ENCODE peak calls at places on chromosomes 4 and X, in eight cellular contexts. G is spleen, Y is NB4, Q is body of pancreas, A is tibial nerve, F is GM12892, J is lower leg skin, S is Peyer's patch. B is an unnamed sample.

GRCh38 chr4:84673475-84674230 is 90.7 kb downstream of the CDS1 start:
- DNase-seq in G (no peak), Y (no peak), Q (no peak), A (no peak), F (no peak), J (no peak), S (no peak), B (no peak)

GRCh38 chrX:103329991-103330390 is at the start of gene TCEAL7:
- DNase-seq in G (no peak), Y (no peak), Q (no peak), A (no peak), F (no peak), J (no peak), S (no peak), B (no peak)

GRCh38 chr4:100417565-100417964 is 100.3 kb downstream of the EMCN start:
- DNase-seq in G (no peak), Y (no peak), Q (no peak), A (no peak), F (no peak), J (no peak), S (no peak), B (no peak)

GRCh38 chrX:69076084-69076483 is 89.2 kb downstream of the PJA1 start:
- DNase-seq in G (no peak), Y (peak), Q (no peak), A (no peak), F (no peak), J (no peak), S (no peak), B (no peak)

GRCh38 chrX:57417827-57418226 is 131.3 kb downstream of the FAAH2 start:
- DNase-seq in G (no peak), Y (no peak), Q (no peak), A (no peak), F (no peak), J (no peak), S (no peak), B (no peak)

GRCh38 chr4:4663028-4663427 is 121.2 kb upstream of the STX18 start:
- DNase-seq in G (no peak), Y (peak), Q (no peak), A (no peak), F (no peak), J (no peak), S (no peak), B (no peak)

GRCh38 chr4:61202638-61203495 is 2.7 kb downstream of the ADGRL3 start:
- DNase-seq in G (no peak), Y (no peak), Q (no peak), A (no peak), F (peak), J (no peak), S (no peak), B (peak)

GRCh38 chr4:107243141-107243779 is 207.1 kb upstream of the DKK2 start:
- DNase-seq in G (no peak), Y (no peak), Q (no peak), A (no peak), F (no peak), J (peak), S (no peak), B (no peak)

DNA sequence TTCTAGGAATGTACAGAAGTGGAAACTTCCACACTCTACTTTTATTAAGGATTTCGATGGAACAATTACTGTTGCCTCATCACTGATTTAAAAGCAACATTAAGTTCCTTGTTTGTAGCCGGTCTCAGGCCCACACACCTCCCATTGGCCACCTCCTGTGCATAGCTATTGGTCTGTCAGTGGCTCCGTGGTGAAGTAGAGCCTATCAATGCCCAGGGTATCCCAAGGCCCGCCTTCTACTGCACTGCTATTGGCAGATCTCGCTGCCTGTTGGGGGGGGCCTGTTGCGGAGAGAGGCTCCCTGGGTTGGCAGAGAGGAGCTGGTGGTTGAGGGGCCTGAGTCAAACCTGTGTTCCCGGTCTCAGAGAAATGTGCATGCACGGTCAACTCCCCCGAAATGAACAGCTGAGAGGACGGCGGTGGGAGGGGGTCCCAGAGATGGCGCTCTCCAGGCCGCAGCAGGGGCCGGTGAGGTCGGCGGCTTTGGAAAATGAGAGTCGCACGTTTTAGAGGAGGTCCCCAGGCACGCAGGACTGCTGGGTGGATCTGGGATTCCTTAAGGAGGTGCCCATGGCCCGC is 4.9 kb upstream of the ARAF start:
- DNase-seq in G (peak), Y (peak), Q (peak), A (peak), F (peak), J (peak), S (peak), B (no peak)
- TF ChIP-seq POLR2A in G (peak), Y (no peak), Q (peak), A (peak), F (peak), J (no peak), S (peak), B (peak)

GRCh38 chrX:150966235-150966634 is 16.9 kb upstream of the HMGB3 start:
- DNase-seq in G (no peak), Y (no peak), Q (no peak), A (no peak), F (no peak), J (no peak), S (no peak), B (no peak)

GRCh38 chrX:150972450-150972849 is 10.7 kb upstream of the HMGB3 start:
- DNase-seq in G (no peak), Y (no peak), Q (no peak), A (no peak), F (no peak), J (no peak), S (no peak), B (no peak)

GRCh38 chrX:150966742-150967141 is 16.4 kb upstream of the HMGB3 start:
- DNase-seq in G (no peak), Y (no peak), Q (no peak), A (no peak), F (no peak), J (no peak), S (no peak), B (no peak)

GRCh38 chrX:150968862-150969720 is 14.0 kb upstream of the HMGB3 start:
- DNase-seq in G (no peak), Y (no peak), Q (no peak), A (no peak), F (no peak), J (no peak), S (peak), B (no peak)

GRCh38 chrX:150967786-150968185 is 15.3 kb upstream of the HMGB3 start:
- DNase-seq in G (no peak), Y (no peak), Q (no peak), A (no peak), F (no peak), J (no peak), S (peak), B (no peak)
- TF ChIP-seq POLR2A in G (no peak), Y (no peak), Q (no peak), A (no peak), F (no peak), J (no peak), S (no peak), B (no peak)

GRCh38 chrX:55908685-55909212 is 191.2 kb downstream of the RRAGB start:
- DNase-seq in G (peak), Y (no peak), Q (no peak), A (no peak), F (no peak), J (no peak), S (peak), B (no peak)
- TF ChIP-seq POLR2A in G (no peak), Y (no peak), Q (no peak), A (no peak), F (no peak), J (no peak), S (no peak), B (no peak)

GRCh38 chr4:67549123-67549522 is 3.8 kb upstream of the CENPC start:
- DNase-seq in G (no peak), Y (peak), Q (no peak), A (no peak), F (no peak), J (no peak), S (no peak), B (no peak)

GRCh38 chr4:67545996-67546356 is 673 bp upstream of the CENPC start:
- DNase-seq in G (no peak), Y (peak), Q (no peak), A (no peak), F (no peak), J (no peak), S (no peak), B (no peak)

GRCh38 chr4:67546971-67547370 is 1.7 kb upstream of the CENPC start:
- DNase-seq in G (no peak), Y (no peak), Q (no peak), A (no peak), F (no peak), J (no peak), S (no peak), B (no peak)

GRCh38 chr4:67542076-67542475 is 3.2 kb downstream of the CENPC start:
- DNase-seq in G (no peak), Y (no peak), Q (no peak), A (no peak), F (no peak), J (no peak), S (no peak), B (no peak)

GRCh38 chr4:67545199-67545995 is at the start of gene CENPC:
- DNase-seq in G (peak), Y (peak), Q (peak), A (peak), F (peak), J (peak), S (peak), B (peak)
- TF ChIP-seq POLR2A in G (peak), Y (peak), Q (peak), A (peak), F (peak), J (no peak), S (peak), B (peak)

DNA sequence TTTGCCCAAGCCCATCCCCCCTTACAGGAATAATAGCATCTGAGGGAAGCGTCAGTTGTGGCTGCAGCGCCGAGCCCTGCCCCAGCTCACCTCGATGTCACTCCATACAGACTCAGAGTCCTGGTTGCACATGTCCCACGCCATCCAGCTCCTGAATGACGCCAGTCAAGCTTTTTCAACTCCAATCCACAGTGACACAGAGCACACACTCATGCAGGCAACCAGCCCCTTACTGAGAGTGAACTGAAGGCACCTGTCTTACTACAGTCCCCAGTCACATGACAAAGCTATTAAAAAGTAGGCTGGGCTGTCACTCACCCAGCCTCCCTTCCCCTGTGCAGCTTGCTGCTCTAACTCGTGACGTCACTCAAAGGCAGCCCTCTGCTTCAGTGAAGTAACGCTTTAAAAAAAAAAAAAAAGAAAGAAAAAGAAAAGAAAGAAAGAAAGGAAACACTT is at the start of gene PPARGC1A:
- DNase-seq in G (no peak), Y (peak), Q (peak), A (peak), F (no peak), J (peak), S (peak), B (no peak)
- TF ChIP-seq POLR2A in G (no peak), Y (no peak), Q (peak), A (no peak), F (no peak), J (no peak), S (peak), B (no peak)

DNA sequence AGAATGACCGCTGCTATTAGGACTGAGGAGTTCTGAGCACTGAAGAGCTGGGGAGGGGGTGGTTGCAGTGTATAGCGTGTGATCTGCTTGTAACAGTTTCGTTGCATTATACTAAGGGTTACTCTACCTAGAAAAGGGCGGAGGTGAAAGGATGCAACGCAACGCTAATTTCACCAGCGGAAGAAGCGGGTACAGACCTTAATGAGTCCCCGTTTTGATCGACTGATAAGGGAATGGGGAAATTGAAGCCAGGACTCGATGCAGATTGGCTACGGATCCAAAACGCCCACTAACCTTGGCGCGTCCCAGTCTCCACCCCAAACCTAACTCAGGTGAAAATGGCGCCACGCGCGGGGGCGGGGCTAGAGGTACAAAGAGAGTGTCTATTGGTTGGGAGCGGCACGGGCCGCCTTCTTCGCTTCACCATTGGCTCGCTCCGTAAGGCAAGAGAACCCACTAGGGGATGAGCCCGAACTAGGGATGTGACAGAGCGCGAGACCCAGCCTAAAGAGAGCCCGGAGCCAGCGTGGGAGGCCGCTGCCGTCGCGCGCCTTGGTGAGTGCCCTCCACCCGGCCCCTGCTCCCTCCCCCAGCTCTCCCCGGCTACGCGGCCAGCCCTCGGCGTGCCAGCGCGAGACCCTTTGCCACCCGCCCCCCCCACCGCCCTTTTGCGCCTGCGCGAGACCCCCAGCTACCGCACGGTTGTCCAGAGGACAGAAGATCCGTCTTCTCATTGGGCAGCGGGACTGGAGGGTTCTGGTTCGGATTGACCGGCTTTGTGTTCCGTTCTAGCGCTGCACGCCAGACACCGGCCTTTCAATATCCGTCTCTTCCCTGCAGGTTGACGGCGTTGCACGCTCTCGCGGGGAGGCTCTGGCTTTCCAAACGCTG is at the start of gene EBP:
- DNase-seq in G (peak), Y (peak), Q (peak), A (peak), F (peak), J (peak), S (peak), B (peak)
- TF ChIP-seq POLR2A in G (peak), Y (peak), Q (peak), A (no peak), F (peak), J (no peak), S (peak), B (peak)

B was measured in GM12891.